ENCODE peak calls at places on chromosomes 7 and 10, in five cellular contexts. O is neural progenitor cell, D is uterus, Z is fibroblast of lung, S is HFF-Myc. A is an unnamed sample.
A peak's percentile ranks its signal among the peaks of the same experiment; 100 is the strongest.

GRCh38 chr10:75542902-75543301 is 111.5 kb downstream of the LRMDA start:
- DNase-seq in D (peak; percentile 81), O (peak; percentile 47), Z (peak; percentile 90), S (no peak), A (no peak)

GRCh38 chr10:68303849-68304412 is 27.9 kb upstream of the HNRNPH3 start:
- DNase-seq in D (no peak), O (no peak), Z (no peak), S (no peak), A (no peak)

GRCh38 chr10:99534939-99535763 is 2.4 kb downstream of the NKX2-3 start:
- DNase-seq in O (peak; percentile 82), S (no peak), Z (no peak), D (no peak), A (peak; percentile 57)

GRCh38 chr7:66013938-66014337 is 31.9 kb upstream of the GUSB start:
- DNase-seq in O (peak; percentile 46), Z (peak; percentile 50), S (peak; percentile 15), D (peak; percentile 17), A (peak; percentile 25)

GRCh38 chr10:16381083-16381482 is 55.7 kb upstream of the PTER start:
- DNase-seq in Z (peak; percentile 1), S (peak; percentile 1), O (no peak), D (no peak), A (no peak)

GRCh38 chr10:123621492-123621891 is 44.7 kb upstream of the GPR26 start:
- DNase-seq in Z (no peak), D (no peak), S (no peak), O (no peak), A (no peak)

GRCh38 chr10:102714621-102715455 is at the start of gene SFXN2:
- DNase-seq in S (no peak), O (peak; percentile 76), Z (no peak), D (no peak), A (no peak)

GRCh38 chr7:154308928-154309327 is 256.7 kb downstream of the DPP6 start:
- DNase-seq in S (no peak), D (no peak), Z (no peak), O (no peak), A (no peak)

GRCh38 chr10:86267286-86268195 is 99.1 kb downstream of the GRID1 start:
- DNase-seq in S (no peak), D (no peak), O (peak; percentile 37), Z (no peak), A (no peak)

GRCh38 chr10:128631801-128632241 is 505.6 kb upstream of the MKI67 start:
- DNase-seq in S (no peak), O (peak; percentile 51), D (no peak), Z (peak; percentile 9), A (no peak)

GRCh38 chr7:41834805-41835694 is 132.2 kb upstream of the INHBA start:
- DNase-seq in O (no peak), S (no peak), Z (peak; percentile 56), D (peak; percentile 26), A (no peak)

GRCh38 chr10:129929343-129930297 is 34.5 kb downstream of the EBF3 start:
- DNase-seq in O (peak; percentile 22), S (no peak), Z (no peak), D (no peak), A (no peak)

GRCh38 chr10:21279217-21279575 is 246.3 kb downstream of the SKIDA1 start:
- DNase-seq in Z (no peak), S (no peak), O (no peak), D (no peak), A (no peak)

GRCh38 chr10:28676297-28676967 is 889 bp upstream of the BAMBI start:
- DNase-seq in Z (no peak), S (no peak), O (peak; percentile 84), D (peak; percentile 48), A (no peak)

GRCh38 chr10:126663328-126663727 is 7.2 kb downstream of the C10orf90 start:
- DNase-seq in O (no peak), S (no peak), D (peak; percentile 47), Z (peak; percentile 98), A (no peak)

GRCh38 chr7:75842836-75843446 is 29.3 kb upstream of the CCL24 start:
- DNase-seq in Z (peak; percentile 91), S (peak; percentile 91), O (no peak), D (no peak), A (peak; percentile 64)

GRCh38 chr10:126224967-126225671 is 163.2 kb downstream of the ADAM12 start:
- DNase-seq in S (no peak), Z (no peak), O (peak; percentile 20), D (no peak), A (no peak)

GRCh38 chr10:84173543-84173942 is at the start of gene GPR15LG:
- DNase-seq in S (no peak), Z (no peak), O (no peak), D (no peak), A (no peak)

GRCh38 chr7:50411333-50412028 is 38.7 kb downstream of the FIGNL1 start:
- DNase-seq in O (no peak), Z (no peak), D (no peak), S (no peak), A (peak; percentile 64)

GRCh38 chr10:32433542-32433941 is 12.4 kb upstream of the CCDC7 start:
- DNase-seq in S (no peak), Z (no peak), O (no peak), D (no peak), A (no peak)

GRCh38 chr10:124511205-124512039 is 49.8 kb downstream of the LHPP start:
- DNase-seq in D (no peak), Z (no peak), O (peak; percentile 1), S (no peak), A (no peak)

GRCh38 chr7:18638594-18639452 is 143.3 kb downstream of the HDAC9 start:
- DNase-seq in S (peak; percentile 38), O (no peak), D (peak; percentile 52), Z (peak; percentile 44), A (no peak)

GRCh38 chr7:153400735-153401593 is 641.4 kb downstream of the ACTR3B start:
- DNase-seq in S (no peak), O (no peak), D (no peak), Z (no peak), A (no peak)

GRCh38 chr10:71268751-71269150 is 50.3 kb upstream of the SLC29A3 start:
- DNase-seq in S (no peak), Z (peak; percentile 46), D (no peak), O (no peak), A (no peak)

GRCh38 chr7:102080003-102080361 is 206.7 kb upstream of the SH2B2 start:
- DNase-seq in O (no peak), Z (no peak), S (no peak), D (no peak), A (no peak)

GRCh38 chr7:158239290-158239981 is 348.2 kb downstream of the PTPRN2 start:
- DNase-seq in D (no peak), Z (no peak), O (no peak), S (no peak), A (no peak)

GRCh38 chr7:1741751-1742554 is 71.9 kb downstream of the ELFN1 start:
- DNase-seq in D (peak; percentile 32), S (no peak), Z (no peak), O (no peak), A (no peak)

GRCh38 chr7:155810607-155811559 is 1.4 kb downstream of the SHH start:
- DNase-seq in O (peak; percentile 42), D (no peak), S (no peak), Z (no peak), A (no peak)

GRCh38 chr7:130445008-130445407 is 4.2 kb upstream of the CEP41 start:
- DNase-seq in S (no peak), O (no peak), D (no peak), Z (no peak), A (no peak)

GRCh38 chr7:26699761-26700160 is 164.6 kb downstream of the SKAP2 start:
- DNase-seq in S (no peak), D (no peak), O (no peak), Z (no peak), A (no peak)

GRCh38 chr7:26704786-26705185 is 159.6 kb downstream of the SKAP2 start:
- DNase-seq in D (no peak), Z (peak; percentile 54), S (no peak), O (no peak), A (no peak)

GRCh38 chr7:26700893-26701292 is 163.5 kb downstream of the SKAP2 start:
- DNase-seq in Z (no peak), D (no peak), O (no peak), S (no peak), A (no peak)

GRCh38 chr7:26705567-26705966 is 158.8 kb downstream of the SKAP2 start:
- DNase-seq in O (no peak), Z (peak; percentile 91), S (peak; percentile 95), D (peak; percentile 23), A (no peak)

GRCh38 chr7:26704036-26704435 is 160.4 kb downstream of the SKAP2 start:
- DNase-seq in D (no peak), O (no peak), Z (no peak), S (no peak), A (no peak)
- TF ChIP-seq CTCF in D (no peak), O (no peak), Z (no peak), S (no peak), A (no peak)

DNA sequence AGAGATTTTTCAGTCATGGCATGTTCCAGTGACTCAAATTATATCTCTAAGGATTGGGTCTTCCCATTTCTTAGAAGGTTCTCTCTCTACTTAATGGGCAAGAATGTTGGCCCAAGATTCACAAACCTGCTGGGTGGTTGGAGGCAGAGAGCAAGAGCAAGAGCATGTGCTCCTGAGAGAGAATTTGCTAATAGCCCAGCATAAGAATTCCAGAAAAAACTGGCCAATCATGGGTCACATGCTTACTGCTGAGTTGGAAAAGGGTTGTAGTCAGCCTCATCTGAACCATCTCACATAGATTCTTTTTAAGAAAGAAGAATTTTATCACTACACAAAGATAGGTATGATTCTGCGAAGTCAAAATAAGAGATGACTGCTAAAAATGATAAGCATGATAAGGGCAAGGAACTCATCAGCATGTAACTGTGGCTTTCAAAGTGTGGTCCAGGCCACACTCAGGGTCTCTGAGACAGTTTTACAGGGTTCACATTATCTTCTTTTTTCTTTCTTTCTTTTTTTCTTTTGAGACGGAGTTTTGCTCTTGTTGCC is 8.2 kb upstream of the VCL start:
- DNase-seq in D (no peak), O (no peak), S (no peak), Z (no peak), A (no peak)
- TF ChIP-seq CTCF in D (no peak), O (no peak), S (no peak), Z (no peak), A (no peak)

DNA sequence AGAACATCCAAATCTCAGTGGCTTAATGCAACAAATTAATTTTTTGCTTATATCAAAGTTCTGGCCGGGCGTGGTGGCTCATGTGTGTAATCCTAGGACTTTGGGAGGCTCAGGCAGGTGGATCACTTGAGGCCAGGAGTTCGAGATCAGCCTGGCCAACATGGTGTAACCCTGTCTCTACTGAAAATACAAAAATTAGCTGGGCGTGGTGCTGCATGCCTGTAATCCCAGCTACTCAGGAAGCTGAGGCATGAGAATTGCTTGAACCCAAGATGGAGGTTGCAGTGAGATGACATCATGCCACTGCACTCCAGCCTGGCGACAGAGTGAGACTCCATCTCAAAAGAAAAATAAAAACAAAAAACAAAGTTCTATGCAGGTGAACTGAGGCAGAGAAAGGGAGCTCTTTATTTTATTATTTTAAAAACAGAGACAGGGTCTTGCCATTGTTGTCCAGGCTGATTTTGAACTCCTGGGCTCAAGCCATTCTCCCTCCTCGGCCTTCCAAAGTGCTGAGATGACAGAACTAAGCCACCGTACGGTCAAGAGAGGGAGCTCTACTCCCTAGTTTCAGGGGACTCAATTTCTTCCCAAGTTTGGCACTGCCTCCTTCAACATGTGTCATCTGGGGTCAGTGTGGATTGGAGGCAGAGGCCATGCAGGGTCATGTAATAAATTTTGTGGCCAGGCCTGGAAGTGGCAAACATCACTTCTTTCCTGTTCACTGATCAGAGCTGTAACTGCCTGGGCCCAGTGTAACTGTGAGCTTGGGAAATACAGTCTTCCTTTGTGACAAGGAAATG is 2.4 kb downstream of the ADCK2 start:
- DNase-seq in D (no peak), S (peak; percentile 50), O (peak; percentile 66), Z (peak; percentile 41), A (no peak)
- TF ChIP-seq CTCF in D (no peak), S (peak; percentile 54), O (peak; percentile 66), Z (peak; percentile 52), A (peak; percentile 42)

GRCh38 chr7:47968852-47969774 is 10.3 kb downstream of the HUS1 start:
- DNase-seq in D (peak; percentile 42), O (peak; percentile 86), Z (peak; percentile 63), S (peak; percentile 48), A (peak; percentile 72)
- TF ChIP-seq CTCF in D (peak; percentile 39), O (peak; percentile 93), Z (peak; percentile 94), S (peak; percentile 96), A (peak; percentile 64)

A was measured in GM13976.